ENCODE peak calls at places on chromosome 13, in four cellular contexts. One of them, this sample, is unnamed.

GRCh38 chr13:65926750-65927171 is 1303.4 kb downstream of the PCDH9 start:
- DNase-seq in psoas muscle: peak; percentile 28
- DNase-seq in neural progenitor cell: peak; percentile 60
- DNase-seq in heart left ventricle: peak; percentile 13
- DNase-seq in this sample: no peak

GRCh38 chr13:50244913-50245574 is 229.8 kb downstream of the KCNRG start:
- DNase-seq in psoas muscle: no peak
- DNase-seq in neural progenitor cell: no peak
- DNase-seq in heart left ventricle: no peak
- DNase-seq in this sample: no peak

GRCh38 chr13:113548171-113548641 is 36.3 kb upstream of the TFDP1 start:
- DNase-seq in neural progenitor cell: peak; percentile 45
- DNase-seq in psoas muscle: peak; percentile 42
- DNase-seq in heart left ventricle: no peak
- DNase-seq in this sample: peak; percentile 30

GRCh38 chr13:46804391-46804815 is 7.4 kb upstream of the ESD start:
- DNase-seq in heart left ventricle: no peak
- DNase-seq in neural progenitor cell: no peak
- DNase-seq in psoas muscle: no peak
- DNase-seq in this sample: no peak

GRCh38 chr13:99191900-99192399 is 8.7 kb upstream of the UBAC2 start:
- DNase-seq in heart left ventricle: no peak
- DNase-seq in psoas muscle: no peak
- DNase-seq in neural progenitor cell: peak; percentile 16
- DNase-seq in this sample: no peak

GRCh38 chr13:28498481-28499115 is 3.7 kb upstream of the FLT1 start:
- DNase-seq in neural progenitor cell: no peak
- DNase-seq in heart left ventricle: no peak
- DNase-seq in psoas muscle: no peak
- DNase-seq in this sample: no peak

GRCh38 chr13:64675256-64675892 is 2554.8 kb downstream of the PCDH9 start:
- DNase-seq in heart left ventricle: no peak
- DNase-seq in neural progenitor cell: no peak
- DNase-seq in psoas muscle: no peak
- DNase-seq in this sample: no peak

GRCh38 chr13:73303858-73304257 is 245.1 kb downstream of the KLF5 start:
- DNase-seq in psoas muscle: no peak
- DNase-seq in heart left ventricle: no peak
- DNase-seq in neural progenitor cell: no peak
- DNase-seq in this sample: no peak

GRCh38 chr13:75549262-75550158 is at the start of gene UCHL3:
- DNase-seq in neural progenitor cell: peak; percentile 99
- DNase-seq in psoas muscle: peak; percentile 99
- DNase-seq in heart left ventricle: peak; percentile 95
- DNase-seq in this sample: peak; percentile 95

GRCh38 chr13:39894586-39894985 is 239.1 kb downstream of the COG6 start:
- DNase-seq in psoas muscle: no peak
- DNase-seq in heart left ventricle: no peak
- DNase-seq in neural progenitor cell: no peak
- DNase-seq in this sample: no peak

GRCh38 chr13:94464771-94465170 is 14.7 kb downstream of the DCT start:
- DNase-seq in psoas muscle: no peak
- DNase-seq in neural progenitor cell: no peak
- DNase-seq in heart left ventricle: no peak
- DNase-seq in this sample: no peak

GRCh38 chr13:67416047-67416925 is 186.2 kb upstream of the PCDH9 start:
- DNase-seq in neural progenitor cell: peak; percentile 68
- DNase-seq in psoas muscle: peak; percentile 28
- DNase-seq in heart left ventricle: no peak
- DNase-seq in this sample: no peak

GRCh38 chr13:26412263-26412662 is 145.2 kb upstream of the WASF3 start:
- DNase-seq in heart left ventricle: no peak
- DNase-seq in neural progenitor cell: no peak
- DNase-seq in psoas muscle: no peak
- DNase-seq in this sample: no peak

GRCh38 chr13:25171517-25172302 is at the start of gene AMER2:
- DNase-seq in neural progenitor cell: peak; percentile 86
- DNase-seq in psoas muscle: no peak
- DNase-seq in heart left ventricle: no peak
- DNase-seq in this sample: peak; percentile 86

GRCh38 chr13:50078512-50079277 is 63.5 kb downstream of the KCNRG start:
- DNase-seq in neural progenitor cell: no peak
- DNase-seq in psoas muscle: no peak
- DNase-seq in heart left ventricle: no peak
- DNase-seq in this sample: no peak

GRCh38 chr13:104796581-104796980 is 1730.4 kb upstream of the SLC10A2 start:
- DNase-seq in heart left ventricle: no peak
- DNase-seq in neural progenitor cell: no peak
- DNase-seq in psoas muscle: no peak
- DNase-seq in this sample: no peak

GRCh38 chr13:80341098-80341701 is at the start of gene SPRY2:
- DNase-seq in heart left ventricle: peak; percentile 94
- DNase-seq in neural progenitor cell: peak; percentile 97
- DNase-seq in psoas muscle: peak; percentile 96
- DNase-seq in this sample: peak; percentile 95

GRCh38 chr13:49082653-49083536 is 107.2 kb downstream of the FNDC3A start:
- DNase-seq in psoas muscle: no peak
- DNase-seq in heart left ventricle: no peak
- DNase-seq in neural progenitor cell: no peak
- DNase-seq in this sample: no peak

GRCh38 chr13:42041684-42042035 is 6.8 kb upstream of the DGKH start:
- DNase-seq in neural progenitor cell: peak; percentile 76
- DNase-seq in psoas muscle: peak; percentile 73
- DNase-seq in heart left ventricle: peak; percentile 60
- DNase-seq in this sample: no peak

GRCh38 chr13:110711778-110712070 is 1.8 kb upstream of the ING1 start:
- DNase-seq in psoas muscle: no peak
- DNase-seq in heart left ventricle: no peak
- DNase-seq in neural progenitor cell: peak; percentile 15
- DNase-seq in this sample: no peak

GRCh38 chr13:112781881-112782361 is 92.1 kb downstream of the ATP11A start:
- DNase-seq in psoas muscle: no peak
- DNase-seq in heart left ventricle: peak; percentile 78
- DNase-seq in neural progenitor cell: no peak
- DNase-seq in this sample: peak; percentile 66

GRCh38 chr13:40983725-40984669 is 35.1 kb downstream of the ELF1 start:
- DNase-seq in heart left ventricle: no peak
- DNase-seq in psoas muscle: no peak
- DNase-seq in neural progenitor cell: no peak
- DNase-seq in this sample: no peak

GRCh38 chr13:27295096-27295495 is 24.5 kb downstream of the RASL11A start:
- DNase-seq in neural progenitor cell: no peak
- DNase-seq in psoas muscle: no peak
- DNase-seq in heart left ventricle: no peak
- DNase-seq in this sample: no peak

GRCh38 chr13:40102854-40103253 is 447.4 kb downstream of the COG6 start:
- DNase-seq in neural progenitor cell: no peak
- DNase-seq in psoas muscle: no peak
- DNase-seq in heart left ventricle: no peak
- DNase-seq in this sample: peak; percentile 43

GRCh38 chr13:19618925-19619324 is 14.5 kb upstream of the MPHOSPH8 start:
- DNase-seq in heart left ventricle: no peak
- DNase-seq in neural progenitor cell: peak; percentile 36
- DNase-seq in psoas muscle: no peak
- DNase-seq in this sample: no peak

GRCh38 chr13:37811441-37811840 is 58.1 kb downstream of the TRPC4 start:
- DNase-seq in heart left ventricle: no peak
- DNase-seq in psoas muscle: no peak
- DNase-seq in neural progenitor cell: no peak
- DNase-seq in this sample: no peak

GRCh38 chr13:81017525-81018152 is 676.7 kb upstream of the SPRY2 start:
- DNase-seq in psoas muscle: no peak
- DNase-seq in neural progenitor cell: peak; percentile 70
- DNase-seq in heart left ventricle: no peak
- DNase-seq in this sample: no peak

GRCh38 chr13:24511019-24511823 is 1.4 kb downstream of the PARP4 start:
- DNase-seq in neural progenitor cell: peak; percentile 11
- DNase-seq in psoas muscle: no peak
- DNase-seq in heart left ventricle: no peak
- DNase-seq in this sample: no peak

GRCh38 chr13:24033527-24034302 is 126.8 kb upstream of the SPATA13 start:
- DNase-seq in psoas muscle: no peak
- DNase-seq in heart left ventricle: no peak
- DNase-seq in neural progenitor cell: no peak
- DNase-seq in this sample: no peak

GRCh38 chr13:25980255-25980654 is 71.6 kb downstream of the SHISA2 start:
- DNase-seq in heart left ventricle: no peak
- DNase-seq in psoas muscle: no peak
- DNase-seq in neural progenitor cell: peak; percentile 79
- DNase-seq in this sample: no peak

GRCh38 chr13:114106991-114107685 is 25.3 kb downstream of the RASA3 start:
- DNase-seq in heart left ventricle: no peak
- DNase-seq in neural progenitor cell: no peak
- DNase-seq in psoas muscle: peak; percentile 34
- DNase-seq in this sample: no peak

GRCh38 chr13:112782433-112783010 is 92.7 kb downstream of the ATP11A start:
- DNase-seq in psoas muscle: no peak
- DNase-seq in heart left ventricle: no peak
- DNase-seq in neural progenitor cell: no peak
- DNase-seq in this sample: no peak

GRCh38 chr13:99590519-99591011 is 89.3 kb downstream of the TM9SF2 start:
- DNase-seq in psoas muscle: no peak
- DNase-seq in neural progenitor cell: no peak
- DNase-seq in heart left ventricle: no peak
- DNase-seq in this sample: no peak

DNA sequence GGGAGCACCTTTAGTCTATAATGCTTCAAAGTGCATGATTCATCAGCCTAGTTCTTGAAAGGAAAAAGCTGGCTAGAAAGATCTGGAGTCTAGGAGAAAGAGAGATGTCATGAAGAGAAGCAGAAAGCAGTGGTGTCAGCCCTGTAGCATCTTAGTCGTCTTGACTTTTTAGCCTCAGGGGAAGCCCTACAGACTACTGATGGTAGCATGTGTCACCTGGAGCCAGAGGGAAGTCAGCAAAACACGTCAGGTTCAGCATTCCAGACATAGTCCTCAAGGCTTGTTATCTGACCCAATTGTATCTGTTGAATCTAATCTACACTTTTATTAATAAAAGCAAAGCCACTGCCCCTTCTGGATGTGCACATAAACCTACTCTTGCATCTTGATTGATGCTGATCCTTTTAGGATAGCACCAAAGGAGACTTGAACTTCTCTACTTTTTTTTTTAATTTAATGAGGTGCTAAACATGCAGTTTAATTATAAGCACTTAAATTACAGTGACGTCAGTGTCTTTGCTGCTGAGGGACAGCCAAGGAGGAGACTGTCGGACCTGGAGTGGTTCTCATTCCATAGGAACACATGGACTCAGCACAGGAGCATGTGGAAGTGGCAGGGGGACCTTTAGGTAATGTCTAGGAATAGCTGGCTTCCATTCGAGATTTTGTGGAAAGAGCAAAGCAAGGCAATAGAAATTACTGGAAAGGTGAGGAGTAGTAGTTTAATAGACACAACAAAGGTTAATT is 525.5 kb upstream of the SGCG start:
- DNase-seq in psoas muscle: no peak
- DNase-seq in neural progenitor cell: no peak
- DNase-seq in heart left ventricle: no peak
- DNase-seq in this sample: no peak
- H3K27ac ChIP-seq in psoas muscle: no peak overlapping the region
- H3K27ac ChIP-seq in neural progenitor cell: no peak overlapping the region
- H3K27ac ChIP-seq in heart left ventricle: no peak overlapping the region
- H3K27ac ChIP-seq in this sample: no peak overlapping the region

GRCh38 chr13:61612192-61612591 is 196.5 kb upstream of the PCDH20 start:
- DNase-seq in heart left ventricle: no peak
- DNase-seq in neural progenitor cell: no peak
- DNase-seq in psoas muscle: no peak
- DNase-seq in this sample: no peak

DNA sequence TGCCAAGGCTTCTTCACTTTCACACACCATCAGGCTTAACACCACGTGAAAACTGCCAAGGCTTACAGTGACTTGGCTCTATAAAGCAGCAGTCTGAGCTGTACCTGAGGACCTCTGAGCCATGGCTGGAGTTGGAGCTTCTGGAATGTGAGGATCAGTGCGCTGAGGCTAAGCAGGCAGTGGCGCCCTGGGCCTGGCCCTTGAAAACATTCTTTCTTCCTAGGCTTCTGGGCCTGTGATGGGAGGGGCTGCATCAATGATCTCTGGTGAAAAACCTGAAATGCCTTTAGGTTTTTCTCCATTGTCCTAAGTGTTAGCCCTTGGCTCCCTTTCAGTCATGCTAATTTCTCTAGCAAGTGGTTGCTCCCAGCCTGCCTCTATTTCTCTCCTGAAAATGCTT is 192.5 kb upstream of the PCDH20 start:
- DNase-seq in heart left ventricle: no peak
- DNase-seq in neural progenitor cell: peak; percentile 58
- DNase-seq in psoas muscle: no peak
- DNase-seq in this sample: no peak
- H3K4me3 ChIP-seq in heart left ventricle: no peak overlapping the region
- H3K4me3 ChIP-seq in neural progenitor cell: no peak overlapping the region
- H3K4me3 ChIP-seq in psoas muscle: no peak overlapping the region
- H3K4me3 ChIP-seq in this sample: no peak overlapping the region

DNA sequence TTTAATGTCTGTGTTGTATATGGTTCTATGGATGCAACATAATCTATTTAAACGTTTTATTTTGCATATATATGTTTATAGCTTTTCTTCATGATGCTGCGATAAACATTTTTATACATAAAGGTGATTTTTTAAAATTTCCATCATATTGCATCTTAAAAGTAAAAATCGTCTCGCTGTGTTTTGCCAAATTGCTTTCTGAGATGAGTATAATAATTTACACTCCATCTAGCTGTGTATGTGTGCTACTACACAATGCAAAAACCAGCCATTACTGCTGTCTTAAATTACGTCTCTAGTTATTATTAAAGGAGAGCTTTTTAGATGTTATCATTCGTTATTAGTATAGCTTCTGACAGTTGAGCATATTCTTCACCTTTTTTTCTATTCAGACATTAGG is 37.2 kb downstream of the METTL21C start:
- DNase-seq in psoas muscle: no peak
- DNase-seq in neural progenitor cell: no peak
- DNase-seq in heart left ventricle: no peak
- DNase-seq in this sample: no peak
- TF ChIP-seq CTCF in psoas muscle: peak; percentile 30
- TF ChIP-seq CTCF in neural progenitor cell: peak; percentile 32
- TF ChIP-seq CTCF in heart left ventricle: peak; percentile 29
- TF ChIP-seq CTCF in this sample: no peak

DNA sequence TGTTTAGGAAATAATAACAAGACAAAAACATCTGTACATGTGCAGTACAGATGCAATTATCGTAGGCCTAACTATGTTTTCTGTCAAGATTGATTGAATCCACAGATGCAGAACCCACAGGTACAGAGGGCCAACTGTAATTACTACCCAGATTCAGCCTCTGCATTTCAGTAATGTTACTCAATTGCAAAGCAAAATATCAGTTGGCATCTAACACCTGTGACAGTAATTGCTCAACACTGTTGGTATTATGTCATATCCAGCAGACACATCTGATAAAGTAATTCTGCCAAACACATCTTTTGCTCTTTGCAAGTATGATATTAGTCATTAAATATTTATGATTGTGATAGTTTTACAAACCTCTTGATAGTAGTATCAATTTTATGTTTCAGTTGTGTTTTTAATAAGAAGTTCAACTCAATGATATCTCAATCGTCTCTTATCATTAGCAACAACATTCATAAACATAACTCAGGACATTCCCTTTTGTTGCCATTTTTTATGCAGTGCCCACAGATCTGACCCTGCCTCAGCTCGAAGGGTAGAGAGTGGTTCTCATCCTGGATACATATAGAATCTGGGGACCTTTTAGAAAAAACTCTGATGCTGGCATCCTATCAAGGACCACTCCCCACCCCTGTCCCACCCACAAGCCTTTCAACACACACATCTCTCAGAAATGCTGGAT is 104.7 kb downstream of the MYCBP2 start:
- DNase-seq in neural progenitor cell: no peak
- DNase-seq in psoas muscle: no peak
- DNase-seq in heart left ventricle: no peak
- DNase-seq in this sample: no peak
- H3K27ac ChIP-seq in neural progenitor cell: no peak overlapping the region
- H3K27ac ChIP-seq in psoas muscle: no peak overlapping the region
- H3K27ac ChIP-seq in heart left ventricle: no peak overlapping the region
- H3K27ac ChIP-seq in this sample: no peak overlapping the region

This sample was measured in dorsolateral prefrontal cortex.